ENCODE peak calls at places on chromosomes 2 and 18, in six cellular contexts. B, J, D, Z, H and Y are unnamed samples.
A peak's percentile ranks its signal among the peaks of the same experiment; 100 is the strongest.

GRCh38 chr18:45275367-45276113 is 339.7 kb upstream of the SLC14A2 start:
- DNase-seq in J (no peak), Z (peak; percentile 60), H (no peak), B (no peak), D (no peak), Y (no peak)

GRCh38 chr2:237941239-237941638 is 25.6 kb upstream of the UBE2F start:
- DNase-seq in B (no peak), Z (no peak), D (no peak), J (no peak), H (no peak), Y (no peak)

GRCh38 chr2:140624188-140624587 is 1506.6 kb downstream of the LRP1B start:
- DNase-seq in J (no peak), H (no peak), B (no peak), D (no peak), Z (no peak), Y (no peak)

GRCh38 chr2:214593723-214594122 is 182.9 kb downstream of the VWC2L start:
- DNase-seq in B (no peak), Z (peak; percentile 50), H (peak; percentile 13), J (no peak), D (no peak), Y (peak; percentile 96)

GRCh38 chr2:168705534-168706470 is 96.6 kb upstream of the NOSTRIN start:
- DNase-seq in H (no peak), J (no peak), D (no peak), Z (peak; percentile 66), B (no peak), Y (no peak)

GRCh38 chr18:46416706-46417638 is 240.0 kb downstream of the LOXHD1 start:
- DNase-seq in D (no peak), J (no peak), B (no peak), Z (no peak), H (no peak), Y (no peak)

GRCh38 chr18:70380915-70381896 is 92.4 kb downstream of the SOCS6 start:
- DNase-seq in D (no peak), H (peak; percentile 52), B (no peak), Z (no peak), J (no peak), Y (no peak)

GRCh38 chr2:7430869-7431641 is 513.8 kb downstream of the RNF144A start:
- DNase-seq in B (no peak), H (peak; percentile 26), J (peak; percentile 61), Z (no peak), D (peak; percentile 11), Y (no peak)

GRCh38 chr2:47719099-47719498 is 63.8 kb upstream of the MSH6 start:
- DNase-seq in H (no peak), D (no peak), Z (no peak), B (no peak), J (no peak), Y (no peak)

GRCh38 chr2:156647377-156648010 is 211.3 kb downstream of the GPD2 start:
- DNase-seq in B (no peak), Z (no peak), J (no peak), D (no peak), H (no peak), Y (no peak)

GRCh38 chr2:240132651-240132980 is 3.5 kb downstream of the COPS9 start:
- DNase-seq in Z (no peak), B (no peak), J (no peak), H (no peak), D (peak; percentile 18), Y (no peak)

GRCh38 chr2:168849610-168850009 is 40.6 kb downstream of the SPC25 start:
- DNase-seq in D (no peak), J (peak; percentile 23), B (no peak), Z (peak; percentile 59), H (peak; percentile 73), Y (peak; percentile 7)

GRCh38 chr2:126720031-126720368 is 64.0 kb downstream of the GYPC start:
- DNase-seq in Z (peak; percentile 18), H (no peak), D (no peak), B (no peak), J (no peak), Y (no peak)

GRCh38 chr18:24432618-24433017 is 6.1 kb downstream of the IMPACT start:
- DNase-seq in H (no peak), D (no peak), J (no peak), Z (no peak), B (no peak), Y (no peak)

GRCh38 chr2:232957607-232958211 is 55.3 kb downstream of the NGEF start:
- DNase-seq in Z (no peak), J (no peak), B (no peak), H (no peak), D (no peak), Y (no peak)

GRCh38 chr18:31566576-31567306 is 24.9 kb upstream of the TTR start:
- DNase-seq in Z (no peak), B (no peak), H (no peak), D (no peak), J (no peak), Y (no peak)

GRCh38 chr2:51633073-51633472 is 601.1 kb upstream of the NRXN1 start:
- DNase-seq in B (no peak), Z (no peak), J (no peak), D (no peak), H (no peak), Y (no peak)

GRCh38 chr2:214839464-214839863 is 30.0 kb upstream of the BARD1 start:
- DNase-seq in J (no peak), H (no peak), B (no peak), D (no peak), Z (no peak), Y (no peak)

GRCh38 chr2:73290049-73290839 is 3.1 kb downstream of the EGR4 start:
- DNase-seq in J (no peak), D (no peak), B (no peak), H (peak; percentile 44), Z (peak; percentile 48), Y (no peak)

GRCh38 chr2:69559696-69560482 is 83.7 kb downstream of the AAK1 start:
- DNase-seq in H (no peak), D (no peak), Z (peak; percentile 83), B (no peak), J (no peak), Y (peak; percentile 61)

GRCh38 chr2:149001496-149001895 is 37.0 kb upstream of the LYPD6B start:
- DNase-seq in H (no peak), B (no peak), J (no peak), Z (no peak), D (no peak), Y (no peak)

GRCh38 chr2:1487758-1488715 is 74.8 kb downstream of the TPO start:
- DNase-seq in Z (no peak), H (no peak), J (no peak), B (peak; percentile 52), D (no peak), Y (no peak)

GRCh38 chr2:178999476-178999875 is 50.5 kb downstream of the CCDC141 start:
- DNase-seq in J (no peak), Z (no peak), D (no peak), B (no peak), H (no peak), Y (no peak)

GRCh38 chr2:38406597-38407110 is 29.6 kb upstream of the ATL2 start:
- DNase-seq in D (no peak), H (no peak), J (peak; percentile 32), Z (peak; percentile 81), B (no peak), Y (no peak)

GRCh38 chr2:102144128-102144527 is 1.6 kb downstream of the IL1R1 start:
- DNase-seq in Z (peak; percentile 69), D (no peak), J (no peak), B (no peak), H (no peak), Y (no peak)

GRCh38 chr2:70959271-70959761 is 19.1 kb upstream of the ANKRD53 start:
- DNase-seq in D (no peak), H (no peak), Z (no peak), J (no peak), B (no peak), Y (no peak)

GRCh38 chr2:241925277-241925676 is 55.7 kb downstream of the RTP5 start:
- DNase-seq in Z (no peak), D (no peak), H (peak; percentile 9), B (no peak), J (no peak), Y (no peak)

GRCh38 chr18:12839057-12839525 is 44.9 kb downstream of the PTPN2 start:
- DNase-seq in Z (no peak), D (no peak), H (no peak), B (no peak), J (no peak), Y (no peak)

GRCh38 chr2:200383380-200384110 is 77.1 kb downstream of the SPATS2L start:
- DNase-seq in H (no peak), J (no peak), Z (peak; percentile 81), D (no peak), B (no peak), Y (no peak)
- H3K4me3 ChIP-seq in H (no peak overlapping the region), J (peak overlapping the region; percentile 49), Z (peak overlapping the region; percentile 13), D (peak overlapping the region; percentile 29), B (peak overlapping the region; percentile 10), Y (no peak overlapping the region)

GRCh38 chr2:29606105-29606871 is 315.1 kb downstream of the ALK start:
- DNase-seq in J (no peak), D (no peak), H (no peak), B (no peak), Z (peak; percentile 95), Y (peak; percentile 75)
- H3K4me3 ChIP-seq in J (no peak overlapping the region), D (no peak overlapping the region), H (no peak overlapping the region), B (no peak overlapping the region), Z (no peak overlapping the region), Y (no peak overlapping the region)

GRCh38 chr2:43218550-43219382 is 7.6 kb downstream of the ZFP36L2 start:
- DNase-seq in B (peak; percentile 78), D (no peak), J (peak; percentile 54), Z (peak; percentile 39), H (peak; percentile 62), Y (no peak)
- H3K4me3 ChIP-seq in B (peak overlapping the region; percentile 73), D (peak overlapping the region; percentile 94), J (peak overlapping the region; percentile 94), Z (peak overlapping the region; percentile 84), H (no peak overlapping the region), Y (peak overlapping the region; percentile 66)

GRCh38 chr2:58240938-58241755 is at the start of gene FANCL:
- DNase-seq in Z (peak; percentile 85), D (peak; percentile 55), H (peak; percentile 91), J (peak; percentile 89), B (peak; percentile 94), Y (peak; percentile 10)
- H3K4me3 ChIP-seq in Z (peak within 1 kb of the TSS; percentile 78), D (peak within 1 kb of the TSS; percentile 95), H (peak within 1 kb of the TSS; percentile 82), J (peak within 1 kb of the TSS; percentile 89), B (peak within 1 kb of the TSS; percentile 91), Y (peak within 1 kb of the TSS; percentile 89)

DNA sequence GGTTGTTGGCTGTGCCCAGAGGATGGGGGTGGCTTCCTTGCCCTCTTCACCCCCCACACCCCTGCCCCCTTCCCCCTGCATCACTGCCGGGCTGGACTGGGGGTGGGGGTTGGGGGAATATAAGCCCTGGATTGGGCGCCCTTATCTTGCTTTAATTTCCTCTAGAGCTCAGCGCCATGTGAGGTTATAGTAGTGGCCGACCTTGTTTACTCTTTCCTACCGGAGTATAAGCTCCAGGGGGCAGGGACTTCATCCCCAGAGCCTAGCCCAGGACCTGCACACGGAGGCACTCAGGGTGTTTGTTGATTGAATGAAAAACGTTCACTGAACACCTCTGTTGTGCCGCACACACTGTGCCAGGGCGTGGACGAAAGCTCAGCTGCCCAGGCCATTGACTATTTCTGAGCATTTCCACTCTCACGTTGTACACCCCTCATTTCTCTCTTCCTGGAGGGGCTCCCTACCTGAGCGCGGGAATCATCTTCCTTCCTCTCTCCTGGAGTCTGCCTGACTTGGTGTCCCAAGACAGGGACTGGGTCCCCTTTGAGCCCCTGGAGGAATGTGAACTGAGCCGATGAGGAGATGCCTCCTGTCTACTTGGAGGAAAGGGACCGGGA is 9.3 kb upstream of the SPATA3 start:
- DNase-seq in J (no peak), D (no peak), H (no peak), Z (no peak), B (no peak), Y (no peak)
- H3K4me3 ChIP-seq in J (peak overlapping the region; percentile 57), D (peak overlapping the region; percentile 43), H (no peak overlapping the region), Z (peak overlapping the region; percentile 39), B (peak overlapping the region; percentile 42), Y (peak overlapping the region; percentile 43)

GRCh38 chr2:20164734-20165242 is 60.1 kb downstream of the SDC1 start:
- DNase-seq in J (no peak), Z (peak; percentile 22), H (peak; percentile 2), D (no peak), B (no peak), Y (no peak)
- H3K4me3 ChIP-seq in J (no peak overlapping the region), Z (no peak overlapping the region), H (no peak overlapping the region), D (no peak overlapping the region), B (no peak overlapping the region), Y (no peak overlapping the region)